ENCODE peak calls at places on chromosomes 7 and 10, in ten cellular contexts. One of them, this sample, is unnamed.

GRCh38 chr7:111005445-111005844 is 85.5 kb upstream of the LRRN3 start:
- DNase-seq in PC-3: no peak
- DNase-seq in astrocyte: peak; percentile 16
- DNase-seq in fibroblast of lung: peak; percentile 26
- DNase-seq in osteocyte: no peak
- DNase-seq in dorsolateral prefrontal cortex: no peak
- DNase-seq in heart left ventricle: no peak
- DNase-seq in breast epithelium: no peak
- DNase-seq in RWPE1: no peak
- DNase-seq in fibroblast of pulmonary artery: no peak
- DNase-seq in this sample: no peak

GRCh38 chr10:33257439-33257838 is 77.0 kb downstream of the NRP1 start:
- DNase-seq in PC-3: peak; percentile 68
- DNase-seq in astrocyte: no peak
- DNase-seq in fibroblast of lung: no peak
- DNase-seq in osteocyte: no peak
- DNase-seq in dorsolateral prefrontal cortex: no peak
- DNase-seq in heart left ventricle: no peak
- DNase-seq in breast epithelium: no peak
- DNase-seq in RWPE1: no peak
- DNase-seq in fibroblast of pulmonary artery: no peak
- DNase-seq in this sample: no peak

GRCh38 chr7:108613147-108613948 is 43.7 kb downstream of the DNAJB9 start:
- DNase-seq in PC-3: peak; percentile 78
- DNase-seq in astrocyte: peak; percentile 6
- DNase-seq in fibroblast of lung: peak; percentile 11
- DNase-seq in osteocyte: no peak
- DNase-seq in dorsolateral prefrontal cortex: no peak
- DNase-seq in heart left ventricle: no peak
- DNase-seq in breast epithelium: no peak
- DNase-seq in RWPE1: peak; percentile 26
- DNase-seq in fibroblast of pulmonary artery: peak; percentile 63
- DNase-seq in this sample: no peak

GRCh38 chr10:123538401-123539320 is 127.5 kb upstream of the GPR26 start:
- DNase-seq in PC-3: no peak
- DNase-seq in astrocyte: no peak
- DNase-seq in fibroblast of lung: no peak
- DNase-seq in osteocyte: no peak
- DNase-seq in dorsolateral prefrontal cortex: no peak
- DNase-seq in heart left ventricle: no peak
- DNase-seq in breast epithelium: no peak
- DNase-seq in RWPE1: no peak
- DNase-seq in fibroblast of pulmonary artery: no peak
- DNase-seq in this sample: no peak

GRCh38 chr10:131574707-131575430 is 263.3 kb upstream of the TCERG1L start:
- DNase-seq in PC-3: no peak
- DNase-seq in astrocyte: no peak
- DNase-seq in fibroblast of lung: no peak
- DNase-seq in osteocyte: peak; percentile 82
- DNase-seq in dorsolateral prefrontal cortex: no peak
- DNase-seq in heart left ventricle: no peak
- DNase-seq in breast epithelium: peak; percentile 49
- DNase-seq in RWPE1: no peak
- DNase-seq in fibroblast of pulmonary artery: no peak
- DNase-seq in this sample: peak; percentile 7

GRCh38 chr7:1939434-1940401 is 269.6 kb downstream of the ELFN1 start:
- DNase-seq in PC-3: no peak
- DNase-seq in astrocyte: no peak
- DNase-seq in fibroblast of lung: no peak
- DNase-seq in osteocyte: no peak
- DNase-seq in dorsolateral prefrontal cortex: no peak
- DNase-seq in heart left ventricle: peak; percentile 27
- DNase-seq in breast epithelium: no peak
- DNase-seq in RWPE1: no peak
- DNase-seq in fibroblast of pulmonary artery: no peak
- DNase-seq in this sample: no peak

GRCh38 chr7:152354061-152354460 is 81.7 kb downstream of the KMT2C start:
- DNase-seq in PC-3: no peak
- DNase-seq in astrocyte: peak; percentile 72
- DNase-seq in fibroblast of lung: peak; percentile 81
- DNase-seq in osteocyte: no peak
- DNase-seq in dorsolateral prefrontal cortex: no peak
- DNase-seq in heart left ventricle: no peak
- DNase-seq in breast epithelium: no peak
- DNase-seq in RWPE1: no peak
- DNase-seq in fibroblast of pulmonary artery: peak; percentile 49
- DNase-seq in this sample: no peak

GRCh38 chr7:105788356-105788755 is 88.0 kb downstream of the ATXN7L1 start:
- DNase-seq in PC-3: no peak
- DNase-seq in astrocyte: no peak
- DNase-seq in fibroblast of lung: no peak
- DNase-seq in osteocyte: no peak
- DNase-seq in dorsolateral prefrontal cortex: no peak
- DNase-seq in heart left ventricle: no peak
- DNase-seq in breast epithelium: no peak
- DNase-seq in RWPE1: no peak
- DNase-seq in fibroblast of pulmonary artery: no peak
- DNase-seq in this sample: no peak

DNA sequence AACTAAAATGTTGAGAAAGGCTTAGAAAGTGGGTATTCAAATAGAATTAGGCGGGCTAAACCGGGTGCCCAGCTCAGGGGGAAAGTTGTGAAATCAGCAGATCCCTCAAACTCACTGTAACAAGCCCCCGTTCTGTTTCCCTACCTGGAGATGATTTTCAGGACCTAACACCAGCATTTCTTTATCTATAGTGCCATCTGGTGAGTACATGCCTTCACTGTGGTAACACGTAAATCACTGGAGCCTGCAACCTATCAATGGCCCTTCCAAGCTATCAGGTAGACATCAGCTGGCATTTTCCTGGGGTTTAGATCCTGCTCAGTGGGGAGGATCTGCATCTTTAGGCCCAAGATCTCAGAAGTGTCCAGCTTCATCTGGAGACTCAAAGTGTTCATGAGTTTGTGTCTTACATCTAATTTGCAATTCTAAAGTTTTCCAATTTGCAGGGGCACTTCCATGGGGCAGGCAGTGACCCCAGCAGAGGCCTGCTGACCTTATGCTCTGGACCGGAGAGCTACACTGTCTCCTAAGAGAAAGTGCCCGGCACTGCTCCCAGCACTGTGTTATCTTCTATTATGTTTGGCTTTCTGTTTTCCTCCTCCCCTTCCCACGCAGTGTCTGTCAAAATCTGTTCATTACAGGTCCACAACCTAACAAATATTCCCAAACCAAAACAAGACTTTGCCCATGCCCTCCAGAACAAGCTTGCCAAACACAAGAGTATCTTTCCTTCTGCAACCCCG is 132.5 kb downstream of the LSM5 start:
- DNase-seq in PC-3: peak; percentile 30
- DNase-seq in astrocyte: no peak
- DNase-seq in fibroblast of lung: no peak
- DNase-seq in osteocyte: no peak
- DNase-seq in dorsolateral prefrontal cortex: no peak
- DNase-seq in heart left ventricle: no peak
- DNase-seq in breast epithelium: no peak
- DNase-seq in RWPE1: peak; percentile 60
- DNase-seq in fibroblast of pulmonary artery: no peak
- DNase-seq in this sample: no peak
- TF ChIP-seq CTCF in PC-3: peak; percentile 48
- TF ChIP-seq CTCF in astrocyte: no peak
- TF ChIP-seq CTCF in fibroblast of lung: no peak
- TF ChIP-seq CTCF in osteocyte: peak; percentile 44
- TF ChIP-seq CTCF in dorsolateral prefrontal cortex: peak; percentile 29
- TF ChIP-seq CTCF in heart left ventricle: no peak
- TF ChIP-seq CTCF in breast epithelium: peak; percentile 46
- TF ChIP-seq CTCF in RWPE1: peak; percentile 35
- TF ChIP-seq CTCF in fibroblast of pulmonary artery: no peak
- TF ChIP-seq CTCF in this sample: no peak

DNA sequence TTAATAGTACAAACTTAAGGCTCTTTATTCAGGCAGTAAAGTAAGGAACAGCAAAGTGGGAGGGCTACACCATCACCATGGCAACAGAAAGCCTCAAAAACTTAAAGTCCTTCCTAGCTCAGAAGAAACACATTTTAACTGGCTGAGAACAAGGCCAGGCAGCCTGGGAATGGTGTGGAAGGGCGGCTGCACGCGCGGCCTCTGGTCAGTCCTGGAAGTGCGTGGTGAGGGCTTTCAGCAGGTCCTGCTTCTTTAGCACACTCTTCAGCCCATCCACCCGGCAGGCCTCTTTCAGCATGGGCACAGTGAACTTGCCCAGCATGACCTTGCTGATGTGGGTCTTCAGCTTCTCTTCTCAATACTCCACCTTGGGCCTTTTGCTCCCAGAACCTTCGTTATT is 133.0 kb downstream of the CYP26A1 start:
- DNase-seq in PC-3: no peak
- DNase-seq in astrocyte: no peak
- DNase-seq in fibroblast of lung: no peak
- DNase-seq in osteocyte: no peak
- DNase-seq in dorsolateral prefrontal cortex: no peak
- DNase-seq in heart left ventricle: no peak
- DNase-seq in breast epithelium: no peak
- DNase-seq in RWPE1: no peak
- DNase-seq in fibroblast of pulmonary artery: no peak
- DNase-seq in this sample: no peak
- TF ChIP-seq CTCF in PC-3: no peak
- TF ChIP-seq CTCF in astrocyte: no peak
- TF ChIP-seq CTCF in fibroblast of lung: no peak
- TF ChIP-seq CTCF in osteocyte: no peak
- TF ChIP-seq CTCF in dorsolateral prefrontal cortex: no peak
- TF ChIP-seq CTCF in heart left ventricle: no peak
- TF ChIP-seq CTCF in breast epithelium: no peak
- TF ChIP-seq CTCF in RWPE1: no peak
- TF ChIP-seq CTCF in fibroblast of pulmonary artery: no peak
- TF ChIP-seq CTCF in this sample: peak; percentile 23

GRCh38 chr10:64102264-64102633 is 581.0 kb downstream of the REEP3 start:
- DNase-seq in PC-3: no peak
- DNase-seq in astrocyte: no peak
- DNase-seq in fibroblast of lung: no peak
- DNase-seq in osteocyte: no peak
- DNase-seq in dorsolateral prefrontal cortex: no peak
- DNase-seq in heart left ventricle: no peak
- DNase-seq in breast epithelium: no peak
- DNase-seq in RWPE1: no peak
- DNase-seq in fibroblast of pulmonary artery: no peak
- DNase-seq in this sample: no peak

GRCh38 chr10:64103750-64104149 is 582.5 kb downstream of the REEP3 start:
- DNase-seq in PC-3: peak; percentile 56
- DNase-seq in astrocyte: no peak
- DNase-seq in fibroblast of lung: no peak
- DNase-seq in osteocyte: no peak
- DNase-seq in dorsolateral prefrontal cortex: no peak
- DNase-seq in heart left ventricle: no peak
- DNase-seq in breast epithelium: no peak
- DNase-seq in RWPE1: no peak
- DNase-seq in fibroblast of pulmonary artery: peak; percentile 1
- DNase-seq in this sample: no peak

GRCh38 chr10:64097391-64098122 is 576.4 kb downstream of the REEP3 start:
- DNase-seq in PC-3: no peak
- DNase-seq in astrocyte: no peak
- DNase-seq in fibroblast of lung: no peak
- DNase-seq in osteocyte: no peak
- DNase-seq in dorsolateral prefrontal cortex: no peak
- DNase-seq in heart left ventricle: no peak
- DNase-seq in breast epithelium: no peak
- DNase-seq in RWPE1: no peak
- DNase-seq in fibroblast of pulmonary artery: no peak
- DNase-seq in this sample: no peak

GRCh38 chr10:64096941-64097340 is 575.7 kb downstream of the REEP3 start:
- DNase-seq in PC-3: peak; percentile 74
- DNase-seq in astrocyte: peak; percentile 9
- DNase-seq in fibroblast of lung: peak; percentile 24
- DNase-seq in osteocyte: no peak
- DNase-seq in dorsolateral prefrontal cortex: no peak
- DNase-seq in heart left ventricle: no peak
- DNase-seq in breast epithelium: no peak
- DNase-seq in RWPE1: no peak
- DNase-seq in fibroblast of pulmonary artery: no peak
- DNase-seq in this sample: no peak

GRCh38 chr10:64101611-64102263 is 580.5 kb downstream of the REEP3 start:
- DNase-seq in PC-3: peak; percentile 67
- DNase-seq in astrocyte: no peak
- DNase-seq in fibroblast of lung: no peak
- DNase-seq in osteocyte: no peak
- DNase-seq in dorsolateral prefrontal cortex: no peak
- DNase-seq in heart left ventricle: no peak
- DNase-seq in breast epithelium: no peak
- DNase-seq in RWPE1: no peak
- DNase-seq in fibroblast of pulmonary artery: peak; percentile 6
- DNase-seq in this sample: no peak
- TF ChIP-seq CTCF in PC-3: no peak
- TF ChIP-seq CTCF in astrocyte: no peak
- TF ChIP-seq CTCF in fibroblast of lung: no peak
- TF ChIP-seq CTCF in osteocyte: no peak
- TF ChIP-seq CTCF in dorsolateral prefrontal cortex: no peak
- TF ChIP-seq CTCF in heart left ventricle: no peak
- TF ChIP-seq CTCF in breast epithelium: no peak
- TF ChIP-seq CTCF in RWPE1: no peak
- TF ChIP-seq CTCF in fibroblast of pulmonary artery: no peak
- TF ChIP-seq CTCF in this sample: no peak

GRCh38 chr7:37353949-37354660 is 94.6 kb downstream of the ELMO1 start:
- DNase-seq in PC-3: no peak
- DNase-seq in astrocyte: no peak
- DNase-seq in fibroblast of lung: no peak
- DNase-seq in osteocyte: no peak
- DNase-seq in dorsolateral prefrontal cortex: no peak
- DNase-seq in heart left ventricle: no peak
- DNase-seq in breast epithelium: no peak
- DNase-seq in RWPE1: no peak
- DNase-seq in fibroblast of pulmonary artery: no peak
- DNase-seq in this sample: no peak

GRCh38 chr7:37352251-37352650 is 96.4 kb downstream of the ELMO1 start:
- DNase-seq in PC-3: no peak
- DNase-seq in astrocyte: no peak
- DNase-seq in fibroblast of lung: no peak
- DNase-seq in osteocyte: no peak
- DNase-seq in dorsolateral prefrontal cortex: no peak
- DNase-seq in heart left ventricle: no peak
- DNase-seq in breast epithelium: no peak
- DNase-seq in RWPE1: no peak
- DNase-seq in fibroblast of pulmonary artery: no peak
- DNase-seq in this sample: no peak

GRCh38 chr7:37349979-37350590 is 98.6 kb downstream of the ELMO1 start:
- DNase-seq in PC-3: no peak
- DNase-seq in astrocyte: no peak
- DNase-seq in fibroblast of lung: no peak
- DNase-seq in osteocyte: no peak
- DNase-seq in dorsolateral prefrontal cortex: no peak
- DNase-seq in heart left ventricle: no peak
- DNase-seq in breast epithelium: no peak
- DNase-seq in RWPE1: no peak
- DNase-seq in fibroblast of pulmonary artery: no peak
- DNase-seq in this sample: no peak

GRCh38 chr7:37354661-37355131 is 94.0 kb downstream of the ELMO1 start:
- DNase-seq in PC-3: no peak
- DNase-seq in astrocyte: peak; percentile 8
- DNase-seq in fibroblast of lung: peak; percentile 11
- DNase-seq in osteocyte: no peak
- DNase-seq in dorsolateral prefrontal cortex: peak; percentile 38
- DNase-seq in heart left ventricle: peak; percentile 90
- DNase-seq in breast epithelium: no peak
- DNase-seq in RWPE1: no peak
- DNase-seq in fibroblast of pulmonary artery: peak; percentile 73
- DNase-seq in this sample: no peak

GRCh38 chr7:37352974-37353948 is 95.4 kb downstream of the ELMO1 start:
- DNase-seq in PC-3: peak; percentile 8
- DNase-seq in astrocyte: no peak
- DNase-seq in fibroblast of lung: no peak
- DNase-seq in osteocyte: no peak
- DNase-seq in dorsolateral prefrontal cortex: no peak
- DNase-seq in heart left ventricle: peak; percentile 34
- DNase-seq in breast epithelium: no peak
- DNase-seq in RWPE1: no peak
- DNase-seq in fibroblast of pulmonary artery: no peak
- DNase-seq in this sample: no peak
- TF ChIP-seq CTCF in PC-3: peak; percentile 49
- TF ChIP-seq CTCF in astrocyte: no peak
- TF ChIP-seq CTCF in fibroblast of lung: peak; percentile 21
- TF ChIP-seq CTCF in osteocyte: no peak
- TF ChIP-seq CTCF in dorsolateral prefrontal cortex: no peak
- TF ChIP-seq CTCF in heart left ventricle: no peak
- TF ChIP-seq CTCF in breast epithelium: no peak
- TF ChIP-seq CTCF in RWPE1: no peak
- TF ChIP-seq CTCF in fibroblast of pulmonary artery: no peak
- TF ChIP-seq CTCF in this sample: no peak

This sample was measured in progenitor cell of endocrine pancreas.